ENCODE peak calls at places on chromosomes 5 and 9, in six cellular contexts. C is GM12878, B is K562, W is HCT116, R is H1, E is HepG2. J is an unnamed sample.

GRCh38 chr9:21060919-21061561 is 16.7 kb downstream of the IFNB1 start:
- DNase-seq in B (no peak), E (no peak), W (no peak), C (peak), R (no peak), J (no peak)

GRCh38 chr5:103098993-103099392 is 20.9 kb downstream of the GIN1 start:
- DNase-seq in W (no peak), B (no peak), C (no peak), R (no peak), E (peak), J (no peak)

GRCh38 chr9:134434896-134435506 is 108.7 kb downstream of the RXRA start:
- DNase-seq in C (no peak), B (no peak), E (peak), R (no peak), W (no peak), J (peak)

GRCh38 chr9:98409637-98410173 is 154.3 kb upstream of the TBC1D2 start:
- DNase-seq in C (no peak), B (no peak), E (no peak), W (no peak), R (no peak), J (no peak)

GRCh38 chr5:57450991-57451876 is 31.4 kb downstream of the ACTBL2 start:
- DNase-seq in C (no peak), R (no peak), W (no peak), B (no peak), E (no peak), J (peak)

GRCh38 chr5:43874772-43875171 is 271.8 kb downstream of the NNT start:
- DNase-seq in E (peak), W (no peak), C (no peak), B (no peak), R (no peak), J (no peak)

GRCh38 chr5:89037090-89037489 is 154.1 kb upstream of the MEF2C start:
- DNase-seq in B (no peak), E (peak), W (no peak), R (no peak), C (no peak), J (no peak)

GRCh38 chr9:70340572-70340971 is 73.9 kb downstream of the KLF9 start:
- DNase-seq in C (no peak), R (no peak), W (no peak), B (no peak), E (peak), J (peak)

GRCh38 chr5:73115399-73116051 is 4.8 kb upstream of the TMEM171 start:
- DNase-seq in W (no peak), C (no peak), B (no peak), R (no peak), E (no peak), J (no peak)

GRCh38 chr5:146040559-146040958 is 64.8 kb downstream of the PLAC8L1 start:
- DNase-seq in W (no peak), C (no peak), R (no peak), E (no peak), B (no peak), J (no peak)

GRCh38 chr9:92242115-92242778 is 51.2 kb downstream of the IARS1 start:
- DNase-seq in W (no peak), C (no peak), R (no peak), B (no peak), E (no peak), J (peak)

GRCh38 chr9:136438548-136438908 is 1.1 kb downstream of the INPP5E start:
- DNase-seq in C (no peak), E (no peak), W (no peak), B (no peak), R (no peak), J (peak)

GRCh38 chr5:65861830-65862241 is 64.5 kb upstream of the ERBIN start:
- DNase-seq in C (no peak), W (peak), B (no peak), R (no peak), E (no peak), J (no peak)

GRCh38 chr5:168681556-168682183 is 102.5 kb upstream of the PANK3 start:
- DNase-seq in R (no peak), W (no peak), E (peak), C (no peak), B (no peak), J (no peak)

GRCh38 chr5:90264930-90265857 is 144.4 kb downstream of the CETN3 start:
- DNase-seq in E (peak), W (peak), B (peak), R (peak), C (peak), J (peak)

GRCh38 chr5:111742595-111742994 is 14.4 kb downstream of the NREP start:
- DNase-seq in B (no peak), R (no peak), W (no peak), C (no peak), E (peak), J (no peak)

GRCh38 chr9:133509179-133510083 is 15.3 kb downstream of the MYMK start:
- DNase-seq in R (no peak), E (no peak), B (no peak), W (no peak), C (no peak), J (peak)

GRCh38 chr5:28903643-28904042 is 1865.3 kb upstream of the CDH9 start:
- DNase-seq in R (no peak), B (no peak), E (no peak), C (no peak), W (no peak), J (no peak)
- TF ChIP-seq SIN3A in R (no peak), B (no peak), E (no peak), C (no peak), W (no peak), J (no peak)

DNA sequence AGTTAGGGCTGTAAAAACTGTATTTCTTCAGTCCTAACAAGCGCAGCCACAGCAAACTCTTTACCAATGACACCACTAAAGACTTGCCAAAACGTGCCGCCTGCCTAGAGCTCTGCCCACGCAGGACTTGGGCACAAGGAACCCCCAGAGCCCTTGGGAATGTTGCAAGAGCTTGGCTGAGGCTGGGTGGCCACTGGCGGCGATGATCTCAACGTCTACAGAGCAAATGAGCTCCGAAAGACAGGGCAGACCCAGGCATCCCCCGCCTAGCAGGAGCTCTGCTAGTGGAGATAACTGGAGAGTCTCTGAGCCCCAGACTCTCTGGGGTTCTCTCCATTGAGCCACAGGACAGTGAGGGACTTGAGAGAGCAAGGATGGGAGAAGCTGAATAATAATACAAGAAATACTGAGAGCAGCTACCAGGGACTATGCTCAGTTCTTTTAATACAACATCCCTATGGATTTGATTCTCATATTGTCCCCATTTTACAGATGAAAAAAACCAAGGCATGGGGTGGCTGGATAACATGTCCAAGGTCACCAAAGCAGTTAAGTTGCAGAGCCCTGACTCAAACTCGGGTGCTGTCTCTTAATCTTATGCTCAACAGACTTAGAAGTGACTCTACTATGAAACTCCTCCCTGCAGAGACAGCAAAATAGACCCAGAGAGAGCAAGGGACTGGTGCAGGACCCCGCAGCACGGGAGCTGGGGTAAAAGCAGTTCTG is 32.5 kb downstream of the SHB start:
- DNase-seq in C (no peak), E (no peak), W (no peak), B (peak), R (no peak), J (no peak)
- H3K9ac ChIP-seq in C (no peak), E (no peak), W (peak), B (no peak), R (no peak), J (peak)

GRCh38 chr5:143402464-143403356 is 776 bp downstream of the NR3C1 start:
- DNase-seq in B (peak), R (no peak), W (no peak), C (no peak), E (peak), J (peak)
- TF ChIP-seq SIN3A in B (peak), R (no peak), W (no peak), C (no peak), E (peak), J (peak)

GRCh38 chr5:154795235-154795596 is 40.0 kb downstream of the LARP1 start:
- DNase-seq in R (no peak), C (no peak), B (no peak), W (no peak), E (no peak), J (no peak)

GRCh38 chr5:154791535-154791934 is 36.4 kb downstream of the LARP1 start:
- DNase-seq in R (no peak), C (no peak), E (no peak), W (no peak), B (no peak), J (no peak)

GRCh38 chr5:154797762-154798161 is 42.6 kb downstream of the LARP1 start:
- DNase-seq in B (no peak), W (no peak), E (no peak), C (no peak), R (no peak), J (no peak)

GRCh38 chr5:154793599-154794524 is 38.7 kb downstream of the LARP1 start:
- DNase-seq in W (no peak), R (no peak), C (no peak), E (no peak), B (no peak), J (no peak)

GRCh38 chr5:154794525-154795234 is 39.5 kb downstream of the LARP1 start:
- DNase-seq in R (no peak), W (no peak), B (no peak), C (no peak), E (no peak), J (no peak)
- H3K9ac ChIP-seq in R (no peak), W (no peak), B (no peak), C (no peak), E (no peak), J (no peak)

DNA sequence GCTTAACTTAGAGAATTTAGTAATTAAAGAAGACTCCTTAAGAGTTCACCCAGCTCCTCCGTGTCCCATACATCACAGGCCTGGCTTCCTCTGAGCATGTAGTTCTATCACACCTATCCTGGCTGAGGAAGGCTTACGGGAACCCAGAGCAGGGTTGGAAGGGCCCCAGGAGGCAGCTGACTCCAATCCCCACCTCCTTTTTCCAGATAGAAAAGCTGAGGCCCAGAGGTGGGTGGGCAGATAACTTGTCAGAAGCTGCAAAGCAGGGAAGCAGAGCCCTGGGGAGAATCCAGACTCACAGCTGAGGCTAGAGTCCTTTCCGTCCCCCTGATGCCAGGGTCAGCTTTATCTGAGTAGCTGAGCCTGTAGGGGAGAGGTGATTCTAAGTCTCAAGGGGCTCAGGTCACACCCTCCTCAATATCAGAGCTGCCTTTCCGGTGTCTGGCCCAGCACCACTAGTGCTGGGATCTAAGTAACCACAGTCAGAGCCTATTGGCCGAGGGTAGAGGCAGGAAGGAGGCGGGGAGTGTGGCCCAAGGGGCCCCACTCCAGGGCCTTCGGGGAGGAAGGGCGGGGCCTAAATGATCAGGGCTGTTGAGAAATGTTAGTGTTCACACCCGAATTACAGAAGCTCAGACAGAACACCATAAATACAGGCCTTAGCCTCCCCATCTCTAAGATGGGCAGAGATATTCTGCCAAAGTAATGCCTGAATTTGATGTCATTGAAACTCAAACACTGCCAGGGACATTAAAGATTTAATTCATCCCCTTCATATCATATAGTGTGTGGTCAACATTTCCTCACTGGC is 9.9 kb downstream of the CCDC69 start:
- DNase-seq in E (peak), C (peak), W (no peak), B (peak), R (no peak), J (no peak)
- TF ChIP-seq SIN3A in E (no peak), C (no peak), W (no peak), B (no peak), R (no peak), J (no peak)

DNA sequence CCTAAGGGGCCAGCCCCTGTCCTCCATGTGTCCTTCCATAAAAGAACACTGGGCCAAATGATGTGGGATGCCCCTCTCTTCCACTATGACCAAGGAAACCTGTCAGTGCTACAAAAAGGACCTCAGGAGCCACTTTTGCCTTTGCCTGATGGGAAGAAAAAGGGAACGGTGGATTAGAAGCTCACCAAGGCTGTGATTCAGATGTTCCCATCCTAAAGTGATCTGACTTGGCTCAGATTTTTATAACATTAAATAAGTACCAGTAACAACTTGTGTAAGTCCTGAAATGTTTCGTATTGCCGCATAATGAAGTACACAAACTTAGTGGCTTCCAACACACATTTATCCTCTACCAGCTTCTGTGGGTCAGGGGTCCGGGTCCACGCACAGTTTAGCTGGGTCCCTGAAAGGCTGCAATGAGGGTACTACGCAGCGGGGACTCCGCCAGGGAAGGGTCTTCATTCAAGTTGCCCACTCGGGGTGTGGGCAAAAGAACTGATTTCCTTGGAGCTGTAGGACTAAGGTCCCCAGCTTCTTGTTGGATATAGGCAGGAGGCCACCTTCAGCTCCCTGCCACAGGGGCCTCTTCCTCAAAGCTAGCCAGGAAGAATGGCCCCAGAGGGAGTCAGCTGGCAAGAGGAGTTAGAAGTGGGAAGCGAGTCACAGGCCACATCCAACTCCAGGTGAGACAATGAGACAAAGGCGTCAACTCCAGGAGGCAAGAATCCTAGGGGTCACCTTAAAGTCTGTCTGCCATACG is 60.4 kb downstream of the RAPGEF1 start:
- DNase-seq in R (no peak), C (no peak), B (no peak), E (no peak), W (no peak), J (no peak)
- H3K9ac ChIP-seq in R (no peak), C (peak), B (no peak), E (no peak), W (no peak), J (no peak)

DNA sequence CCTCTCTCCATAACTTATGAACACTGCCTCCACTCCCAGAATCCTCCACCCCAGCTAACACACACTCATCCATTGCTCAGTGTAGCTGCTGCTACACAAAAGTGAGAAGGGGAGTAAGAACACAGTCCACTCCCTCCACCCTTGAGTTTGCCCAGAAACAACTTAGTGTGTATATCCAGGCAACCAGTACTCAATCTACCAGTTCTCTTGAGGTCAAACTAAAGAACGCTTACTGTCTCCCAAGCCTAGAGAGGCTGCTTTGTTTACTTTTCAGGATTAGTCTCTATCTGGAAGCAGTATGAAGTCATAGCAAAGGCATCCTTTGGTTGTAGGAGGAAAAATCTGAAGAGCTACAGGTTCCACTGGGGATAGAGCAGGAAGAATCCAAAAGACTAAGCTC is 296.3 kb downstream of the KCNN2 start:
- DNase-seq in R (no peak), W (no peak), C (no peak), E (no peak), B (no peak), J (no peak)
- TF ChIP-seq SIN3A in R (no peak), W (no peak), C (no peak), E (no peak), B (no peak), J (no peak)

DNA sequence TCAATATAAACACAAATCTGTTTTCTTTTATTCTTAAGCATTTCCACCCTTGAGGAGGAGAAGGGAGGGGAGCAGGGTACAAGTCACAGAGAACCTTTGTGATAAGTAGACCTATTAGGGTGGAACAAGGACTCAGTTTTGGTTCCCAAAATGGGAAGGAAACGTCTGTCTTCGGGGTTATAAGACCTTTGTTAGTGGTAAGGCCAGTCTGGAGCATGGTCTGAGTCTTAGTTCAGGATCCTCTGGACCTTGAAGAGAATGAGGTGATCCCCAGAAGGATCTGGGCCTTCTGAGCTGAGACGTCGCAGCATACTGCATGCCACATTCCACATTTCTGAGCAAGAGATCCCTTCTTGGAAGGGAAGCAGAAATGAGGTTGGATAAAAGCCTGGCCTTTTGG is 37.2 kb downstream of the FAXDC2 start:
- DNase-seq in R (no peak), W (no peak), B (no peak), C (no peak), E (no peak), J (no peak)
- H3K9ac ChIP-seq in R (no peak), W (no peak), B (no peak), C (no peak), E (no peak), J (no peak)

DNA sequence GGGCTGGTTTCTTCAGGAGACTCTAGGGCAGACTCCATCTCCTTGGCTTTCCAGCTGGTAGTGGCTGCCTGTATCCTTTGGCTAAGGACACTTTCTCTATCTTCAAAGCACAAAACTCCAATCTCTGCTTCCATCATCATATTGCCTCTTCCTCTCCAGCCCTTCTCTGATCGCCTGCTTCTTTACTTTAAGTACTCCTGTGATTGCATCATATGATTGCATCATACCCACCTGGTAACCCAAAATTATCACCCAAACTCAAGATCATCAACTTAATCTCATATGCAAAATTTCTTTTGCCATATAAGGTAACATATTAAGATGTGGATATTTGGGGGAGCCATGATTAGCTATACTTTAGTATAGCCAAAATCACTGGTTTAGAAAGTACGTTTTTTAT is 1092.6 kb upstream of the CDH6 start:
- DNase-seq in R (no peak), E (no peak), B (no peak), W (no peak), C (no peak), J (no peak)
- TF ChIP-seq SIN3A in R (no peak), E (no peak), B (no peak), W (no peak), C (no peak), J (no peak)

GRCh38 chr9:23820731-23821399 is 5.2 kb downstream of the ELAVL2 start:
- DNase-seq in B (no peak), E (no peak), R (no peak), C (no peak), W (no peak), J (peak)
- H3K9ac ChIP-seq in B (no peak), E (no peak), R (peak), C (no peak), W (no peak), J (no peak)

J was measured in SK-N-SH.